ENCODE peak calls at places on chromosomes 5 and 9, in nine cellular contexts. U is cardiac muscle cell, V is cardiac fibroblast, N is heart left ventricle, O is fibroblast of villous mesenchyme, E is heart right ventricle, G is uterus, Y is BJ, F is GM12865. P is an unnamed sample.
A peak's percentile ranks its signal among the peaks of the same experiment; 100 is the strongest.

GRCh38 chr5:121182788-121183490 is 668.7 kb upstream of the FTMT start:
- DNase-seq in U (no peak), V (peak; percentile 21), N (no peak), O (no peak), E (no peak), G (no peak), Y (no peak), F (no peak), P (no peak)

GRCh38 chr5:101915559-101915958 is 380.5 kb downstream of the SLCO4C1 start:
- DNase-seq in U (no peak), V (no peak), N (no peak), O (no peak), E (no peak), G (no peak), Y (no peak), F (no peak), P (no peak)

GRCh38 chr9:79256691-79257213 is 315.0 kb upstream of the TLE4 start:
- DNase-seq in U (no peak), V (peak; percentile 11), N (no peak), O (peak; percentile 43), E (no peak), G (no peak), Y (no peak), F (no peak), P (peak; percentile 87)

GRCh38 chr5:53201746-53202145 is 92.2 kb upstream of the MOCS2 start:
- DNase-seq in U (no peak), V (peak; percentile 7), N (no peak), O (no peak), E (no peak), G (no peak), Y (no peak), F (no peak), P (no peak)

GRCh38 chr9:106859957-106860715 is 2.8 kb upstream of the ZNF462 start:
- DNase-seq in U (peak; percentile 57), V (peak; percentile 30), N (peak; percentile 32), O (no peak), E (peak; percentile 31), G (peak; percentile 48), Y (no peak), F (no peak), P (no peak)

GRCh38 chr5:37435261-37435660 is 56.1 kb downstream of the WDR70 start:
- DNase-seq in U (no peak), V (peak; percentile 26), N (no peak), O (peak; percentile 37), E (no peak), G (no peak), Y (no peak), F (no peak), P (no peak)

GRCh38 chr5:145484195-145484594 is 350.9 kb downstream of the PRELID2 start:
- DNase-seq in U (no peak), V (peak; percentile 89), N (no peak), O (peak; percentile 62), E (no peak), G (no peak), Y (no peak), F (no peak), P (peak; percentile 83)

GRCh38 chr5:68555891-68556689 is 340.5 kb downstream of the PIK3R1 start:
- DNase-seq in U (no peak), V (peak; percentile 31), N (no peak), O (no peak), E (no peak), G (no peak), Y (no peak), F (no peak), P (no peak)

GRCh38 chr5:40033411-40033810 is 608.6 kb upstream of the DAB2 start:
- DNase-seq in U (no peak), V (no peak), N (no peak), O (no peak), E (no peak), G (no peak), Y (no peak), F (peak; percentile 29), P (peak; percentile 18)

GRCh38 chr5:175524211-175524610 is 45.9 kb downstream of the SFXN1 start:
- DNase-seq in U (no peak), V (no peak), N (no peak), O (no peak), E (no peak), G (no peak), Y (no peak), F (no peak), P (no peak)

GRCh38 chr9:108142504-108143201 is 653.1 kb upstream of the KLF4 start:
- DNase-seq in U (peak; percentile 8), V (peak; percentile 83), N (peak; percentile 76), O (peak; percentile 89), E (peak; percentile 72), G (peak; percentile 80), Y (peak; percentile 93), F (peak; percentile 47), P (peak; percentile 84)

GRCh38 chr5:1227669-1228068 is 2.5 kb downstream of the SLC6A18 start:
- DNase-seq in U (no peak), V (no peak), N (no peak), O (peak; percentile 45), E (no peak), G (no peak), Y (peak; percentile 9), F (no peak), P (no peak)

GRCh38 chr9:104269996-104270963 is 176.2 kb downstream of the SMC2 start:
- DNase-seq in U (no peak), V (no peak), N (no peak), O (no peak), E (no peak), G (no peak), Y (no peak), F (no peak), P (peak; percentile 19)

GRCh38 chr5:156411131-156411727 is 84.3 kb downstream of the SGCD start:
- DNase-seq in U (no peak), V (no peak), N (no peak), O (peak; percentile 88), E (peak; percentile 12), G (no peak), Y (peak; percentile 64), F (no peak), P (no peak)

GRCh38 chr5:40681351-40682311 is 1.9 kb downstream of the PTGER4 start:
- DNase-seq in U (peak; percentile 18), V (peak; percentile 51), N (peak; percentile 18), O (no peak), E (no peak), G (no peak), Y (no peak), F (peak; percentile 30), P (no peak)

GRCh38 chr9:7186175-7186574 is 428.4 kb downstream of the KDM4C start:
- DNase-seq in U (no peak), V (peak; percentile 52), N (no peak), O (no peak), E (no peak), G (no peak), Y (no peak), F (peak; percentile 50), P (no peak)

GRCh38 chr9:126724226-126724625 is 80.6 kb upstream of the ZBTB43 start:
- DNase-seq in U (no peak), V (peak; percentile 10), N (no peak), O (no peak), E (no peak), G (no peak), Y (no peak), F (no peak), P (no peak)

GRCh38 chr5:97231025-97231636 is 48.1 kb upstream of the RIOK2 start:
- DNase-seq in U (peak; percentile 72), V (peak; percentile 92), N (peak; percentile 40), O (peak; percentile 84), E (peak; percentile 56), G (peak; percentile 30), Y (peak; percentile 28), F (peak; percentile 74), P (peak; percentile 32)

GRCh38 chr9:93061791-93062299 is 3.3 kb downstream of the SUSD3 start:
- DNase-seq in U (no peak), V (no peak), N (no peak), O (no peak), E (no peak), G (peak; percentile 44), Y (no peak), F (peak; percentile 85), P (peak; percentile 50)
- TF ChIP-seq CTCF in U (no peak), V (no peak), N (no peak), O (no peak), E (no peak), G (no peak), Y (no peak), F (peak; percentile 4), P (peak; percentile 15)

DNA sequence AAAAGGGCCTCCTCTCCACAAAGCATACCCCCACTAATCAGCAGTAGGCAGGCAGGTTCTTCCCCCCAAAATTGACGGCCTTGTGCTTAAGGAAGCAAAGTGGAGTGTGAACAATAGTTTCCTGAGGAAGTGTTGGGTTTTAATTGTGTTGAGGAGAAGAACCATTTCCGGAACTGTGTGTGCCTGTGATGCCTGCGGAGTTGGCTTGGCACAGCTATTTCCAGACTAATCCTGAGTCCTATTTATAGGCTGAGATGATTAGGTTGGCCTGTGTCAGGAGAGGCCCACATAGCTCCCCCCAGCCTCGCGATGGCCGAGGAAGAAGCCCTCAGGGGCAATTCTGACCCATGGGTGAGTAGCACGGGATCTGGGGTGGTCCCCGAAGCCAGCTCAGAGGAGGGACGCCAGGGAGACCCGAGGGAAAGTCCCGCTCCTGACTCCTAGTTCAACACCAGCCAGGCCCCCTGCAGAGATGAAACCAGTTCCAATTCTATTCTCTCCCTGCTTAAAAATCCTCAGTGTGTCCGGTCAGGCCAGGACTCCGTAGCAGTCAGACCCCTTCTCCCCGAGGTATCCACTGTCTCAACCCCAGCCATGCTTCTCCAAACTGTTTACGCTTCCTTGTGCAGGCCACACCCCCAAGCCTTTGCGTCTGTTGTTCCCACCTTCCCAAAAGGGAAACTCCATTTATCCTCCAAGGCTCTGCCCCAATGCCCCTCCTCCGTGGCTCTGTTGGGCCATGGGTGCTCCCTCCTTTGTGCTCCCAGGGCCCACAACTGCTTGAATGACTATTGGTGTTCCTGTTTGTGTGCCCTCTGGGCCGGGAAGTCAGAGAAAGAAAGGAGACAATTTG is 18.1 kb downstream of the GSN start:
- DNase-seq in U (peak; percentile 67), V (peak; percentile 82), N (peak; percentile 80), O (peak; percentile 79), E (peak; percentile 82), G (peak; percentile 84), Y (no peak), F (no peak), P (no peak)
- H3K4me3 ChIP-seq in U (no peak overlapping the region), V (no peak overlapping the region), N (peak overlapping the region; percentile 42), O (no peak overlapping the region), E (peak overlapping the region; percentile 41), G (no peak overlapping the region), Y (no peak overlapping the region), F (no peak overlapping the region), P (no peak overlapping the region)

DNA sequence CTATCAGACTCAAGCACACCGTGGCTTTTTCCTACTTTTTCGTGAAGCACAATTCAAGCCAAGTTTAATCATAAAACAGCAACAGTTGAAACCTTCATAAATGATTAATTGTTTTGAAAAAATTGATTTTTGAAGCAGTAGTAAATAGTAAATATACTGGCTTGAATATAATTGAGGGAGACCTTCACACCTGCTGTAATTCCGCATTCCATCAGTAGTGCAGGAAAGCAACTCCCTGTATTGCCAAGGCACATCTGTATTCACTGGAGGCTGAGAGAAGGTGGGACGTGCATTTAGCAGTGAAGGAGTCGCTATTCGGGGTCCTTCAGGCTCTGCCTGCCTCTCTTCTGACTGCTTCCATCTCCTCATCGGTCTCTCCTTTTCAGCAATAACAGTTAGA is 203.8 kb downstream of the ZSWIM6 start:
- DNase-seq in U (no peak), V (no peak), N (no peak), O (no peak), E (no peak), G (no peak), Y (no peak), F (no peak), P (no peak)
- TF ChIP-seq CTCF in U (no peak), V (no peak), N (no peak), O (no peak), E (no peak), G (no peak), Y (no peak), F (no peak), P (no peak)

GRCh38 chr5:88145205-88145602 is 123.4 kb downstream of the TMEM161B start:
- DNase-seq in U (no peak), V (no peak), N (no peak), O (no peak), E (no peak), G (no peak), Y (no peak), F (no peak), P (no peak)
- H3K4me3 ChIP-seq in U (no peak overlapping the region), V (no peak overlapping the region), N (peak overlapping the region; percentile 31), O (no peak overlapping the region), E (peak overlapping the region; percentile 32), G (peak overlapping the region; percentile 23), Y (no peak overlapping the region), F (no peak overlapping the region), P (no peak overlapping the region)